ENCODE peak calls at places on chromosomes 13 and 19, in eight cellular contexts. Q, C, S, N, H, G, V and W are unnamed samples.

GRCh38 chr19:15303105-15303780 is 29.1 kb downstream of the BRD4 start:
- DNase-seq in H (peak; percentile 37), V (peak; percentile 54), S (no peak), N (no peak), C (peak; percentile 37), G (no peak), Q (no peak), W (no peak)

GRCh38 chr19:47035127-47035494 is 13.3 kb downstream of the TMEM160 start:
- DNase-seq in G (no peak), V (peak; percentile 11), S (no peak), Q (no peak), C (peak; percentile 52), N (no peak), H (no peak), W (no peak)

GRCh38 chr19:3374369-3375112 is 8.2 kb downstream of the NFIC start:
- DNase-seq in G (no peak), V (no peak), H (no peak), S (peak; percentile 83), Q (no peak), N (no peak), C (peak; percentile 54), W (no peak)

GRCh38 chr19:45577111-45577905 is 7.3 kb downstream of the OPA3 start:
- DNase-seq in N (no peak), G (no peak), S (peak; percentile 65), H (peak; percentile 83), V (peak; percentile 97), C (peak; percentile 95), Q (no peak), W (no peak)

GRCh38 chr13:78323848-78324247 is 279.5 kb downstream of the POU4F1 start:
- DNase-seq in V (peak; percentile 9), C (no peak), H (no peak), G (no peak), S (no peak), N (no peak), Q (no peak), W (no peak)

GRCh38 chr19:16325671-16326400 is 1.2 kb downstream of the KLF2 start:
- DNase-seq in H (peak; percentile 35), G (no peak), N (no peak), C (peak; percentile 36), V (peak; percentile 28), S (peak; percentile 67), Q (no peak), W (no peak)

GRCh38 chr19:10915511-10916091 is 12.8 kb downstream of the YIPF2 start:
- DNase-seq in Q (no peak), H (peak; percentile 97), S (no peak), G (no peak), C (peak; percentile 99), V (peak; percentile 71), N (no peak), W (no peak)

GRCh38 chr13:51148952-51149573 is 38.0 kb upstream of the C13orf42 start:
- DNase-seq in Q (no peak), V (peak; percentile 88), G (no peak), H (peak; percentile 60), C (peak; percentile 78), N (no peak), S (no peak), W (no peak)

GRCh38 chr13:50355797-50356196 is 340.6 kb downstream of the KCNRG start:
- DNase-seq in C (no peak), V (no peak), S (no peak), N (no peak), G (no peak), Q (no peak), H (no peak), W (no peak)

GRCh38 chr19:1700733-1701663 is 48.6 kb upstream of the TCF3 start:
- DNase-seq in H (no peak), G (no peak), N (no peak), Q (no peak), V (no peak), S (no peak), C (no peak), W (no peak)

GRCh38 chr19:38361633-38362075 is 12.7 kb upstream of the PSMD8 start:
- DNase-seq in S (peak; percentile 83), H (peak; percentile 51), G (peak; percentile 76), Q (peak; percentile 91), N (peak; percentile 31), C (peak; percentile 84), V (peak; percentile 75), W (peak; percentile 85)

GRCh38 chr19:4911314-4911713 is 2.0 kb downstream of the UHRF1 start:
- DNase-seq in Q (no peak), V (peak; percentile 48), H (peak; percentile 19), C (no peak), N (no peak), S (no peak), G (no peak), W (no peak)